ENCODE peak calls at places on chromosome 20, in eight cellular contexts. X, B, L, A, H, C, S and I are unnamed samples.
A peak's percentile ranks its signal among the peaks of the same experiment; 100 is the strongest.

GRCh38 chr20:40283689-40284088 is 405.3 kb downstream of the MAFB start:
- DNase-seq in X (no peak), B (no peak), L (no peak), A (no peak), H (no peak), C (no peak), S (no peak), I (no peak)

GRCh38 chr20:48340915-48341314 is 486.9 kb downstream of the PREX1 start:
- DNase-seq in X (no peak), B (no peak), L (no peak), A (no peak), H (no peak), C (no peak), S (no peak), I (no peak)

GRCh38 chr20:34549291-34549928 is 9.1 kb upstream of the MAP1LC3A start:
- DNase-seq in X (no peak), B (no peak), L (no peak), A (peak; percentile 60), H (no peak), C (no peak), S (no peak), I (no peak)

GRCh38 chr20:34493646-34494045 is 22.6 kb upstream of the DYNLRB1 start:
- DNase-seq in X (no peak), B (no peak), L (no peak), A (no peak), H (no peak), C (no peak), S (no peak), I (no peak)

GRCh38 chr20:43987018-43987417 is 72.4 kb downstream of the TOX2 start:
- DNase-seq in X (no peak), B (no peak), L (no peak), A (no peak), H (no peak), C (no peak), S (no peak), I (no peak)

GRCh38 chr20:17664025-17664638 is 17.9 kb downstream of the RRBP1 start:
- DNase-seq in X (no peak), B (no peak), L (no peak), A (no peak), H (no peak), C (no peak), S (no peak), I (peak; percentile 20)

GRCh38 chr20:326645-327031 is 1.3 kb downstream of the SOX12 start:
- DNase-seq in X (no peak), B (no peak), L (no peak), A (no peak), H (peak; percentile 41), C (peak; percentile 89), S (peak; percentile 65), I (no peak)

GRCh38 chr20:10715035-10715434 is 41.2 kb upstream of the JAG1 start:
- DNase-seq in X (no peak), B (no peak), L (no peak), A (peak; percentile 86), H (peak; percentile 67), C (no peak), S (no peak), I (no peak)

GRCh38 chr20:24735263-24735662 is 213.8 kb upstream of the CST7 start:
- DNase-seq in X (no peak), B (peak; percentile 1), L (no peak), A (no peak), H (no peak), C (no peak), S (no peak), I (no peak)

GRCh38 chr20:9617062-9617461 is 102.7 kb downstream of the LAMP5 start:
- DNase-seq in X (peak; percentile 54), B (peak; percentile 41), L (no peak), A (peak; percentile 67), H (peak; percentile 62), C (no peak), S (peak; percentile 56), I (peak; percentile 54)

GRCh38 chr20:35145141-35145564 is 2.0 kb downstream of the EDEM2 start:
- DNase-seq in X (no peak), B (no peak), L (no peak), A (peak; percentile 77), H (peak; percentile 86), C (no peak), S (no peak), I (no peak)

GRCh38 chr20:25057234-25058050 is 497 bp downstream of the ACSS1 start:
- DNase-seq in X (peak; percentile 69), B (no peak), L (peak; percentile 59), A (no peak), H (peak; percentile 51), C (peak; percentile 94), S (peak; percentile 88), I (peak; percentile 88)

GRCh38 chr20:50843331-50844276 is 48.7 kb downstream of the BCAS4 start:
- DNase-seq in X (no peak), B (no peak), L (no peak), A (no peak), H (no peak), C (no peak), S (no peak), I (no peak)

GRCh38 chr20:10541668-10542411 is 106.7 kb downstream of the SLX4IP start:
- DNase-seq in X (no peak), B (no peak), L (no peak), A (peak; percentile 69), H (peak; percentile 44), C (no peak), S (no peak), I (no peak)

GRCh38 chr20:53826597-53827291 is 233.1 kb upstream of the ZNF217 start:
- DNase-seq in X (no peak), B (no peak), L (no peak), A (no peak), H (no peak), C (no peak), S (no peak), I (no peak)

GRCh38 chr20:45254867-45255266 is 503 bp upstream of the SLPI start:
- DNase-seq in X (no peak), B (peak; percentile 55), L (no peak), A (peak; percentile 37), H (no peak), C (no peak), S (no peak), I (no peak)

GRCh38 chr20:62350629-62351422 is 16.3 kb downstream of the LAMA5 start:
- DNase-seq in X (no peak), B (no peak), L (no peak), A (no peak), H (no peak), C (peak; percentile 66), S (no peak), I (peak; percentile 58)

GRCh38 chr20:3889489-3890409 is 562 bp downstream of the PANK2 start:
- DNase-seq in X (peak; percentile 56), B (no peak), L (no peak), A (peak; percentile 33), H (peak; percentile 53), C (peak; percentile 89), S (peak; percentile 71), I (peak; percentile 58)

GRCh38 chr20:46261456-46262253 is 46.6 kb downstream of the CDH22 start:
- DNase-seq in X (no peak), B (no peak), L (no peak), A (no peak), H (no peak), C (no peak), S (no peak), I (no peak)

GRCh38 chr20:38882600-38882999 is 43.6 kb upstream of the FAM83D start:
- DNase-seq in X (no peak), B (no peak), L (no peak), A (no peak), H (no peak), C (no peak), S (no peak), I (no peak)
- H3K4me1 ChIP-seq in X (no peaks in the 10 kb centered on the region), B (peaks cover 5% of the 10 kb centered on the region), L (no peaks in the 10 kb centered on the region), A (peaks cover 12% of the 10 kb centered on the region), H (peaks cover 6% of the 10 kb centered on the region), C (peaks cover 7% of the 10 kb centered on the region), S (peaks cover 36% of the 10 kb centered on the region), I (peaks cover 10% of the 10 kb centered on the region)

GRCh38 chr20:63498950-63499332 is at the start of gene EEF1A2:
- DNase-seq in X (peak; percentile 68), B (no peak), L (no peak), A (no peak), H (no peak), C (peak; percentile 91), S (no peak), I (peak; percentile 81)
- TF ChIP-seq CTCF in X (peak; percentile 42), B (no peak), L (no peak), A (peak; percentile 20), H (peak; percentile 14), C (peak; percentile 22), S (no peak), I (peak; percentile 9)

DNA sequence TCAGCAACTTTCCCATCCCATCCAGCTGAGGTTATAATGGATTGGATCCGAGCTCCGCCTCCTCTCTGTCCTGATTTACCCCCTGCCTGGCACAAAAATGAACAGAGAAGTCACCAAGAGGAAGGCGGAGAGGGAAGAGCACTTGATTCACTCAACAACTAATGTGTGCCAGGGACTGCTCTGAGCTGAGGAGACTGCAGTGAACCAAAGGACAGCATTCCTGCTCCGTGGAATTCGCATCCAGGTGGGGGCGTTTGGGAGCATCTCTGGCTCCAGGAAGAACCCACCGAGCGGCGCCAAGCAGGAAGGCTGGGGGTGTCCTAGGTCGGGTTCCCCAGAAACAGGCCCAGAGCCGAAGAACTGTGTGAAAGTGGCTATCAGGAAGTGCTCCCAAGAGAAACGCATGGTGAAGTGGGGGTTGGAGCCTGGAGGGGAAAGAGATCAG is 95.8 kb upstream of the NAA20 start:
- DNase-seq in X (no peak), B (no peak), L (no peak), A (no peak), H (no peak), C (peak; percentile 44), S (no peak), I (no peak)
- TF ChIP-seq POLR2A in X (no peak), B (no peak), L (no peak), A (no peak), H (no peak), C (no peak), S (no peak), I (no peak)

GRCh38 chr20:59611286-59611685 is 6.9 kb downstream of the PHACTR3 start:
- DNase-seq in X (peak; percentile 21), B (no peak), L (no peak), A (no peak), H (no peak), C (peak; percentile 24), S (no peak), I (peak; percentile 55)

GRCh38 chr20:59616306-59616705 is 12.0 kb downstream of the PHACTR3 start:
- DNase-seq in X (no peak), B (no peak), L (no peak), A (no peak), H (no peak), C (no peak), S (no peak), I (no peak)

GRCh38 chr20:59618131-59618530 is 13.8 kb downstream of the PHACTR3 start:
- DNase-seq in X (no peak), B (no peak), L (no peak), A (no peak), H (no peak), C (peak; percentile 27), S (no peak), I (no peak)

GRCh38 chr20:59608871-59609270 is 4.5 kb downstream of the PHACTR3 start:
- DNase-seq in X (no peak), B (no peak), L (no peak), A (no peak), H (no peak), C (no peak), S (no peak), I (no peak)

DNA sequence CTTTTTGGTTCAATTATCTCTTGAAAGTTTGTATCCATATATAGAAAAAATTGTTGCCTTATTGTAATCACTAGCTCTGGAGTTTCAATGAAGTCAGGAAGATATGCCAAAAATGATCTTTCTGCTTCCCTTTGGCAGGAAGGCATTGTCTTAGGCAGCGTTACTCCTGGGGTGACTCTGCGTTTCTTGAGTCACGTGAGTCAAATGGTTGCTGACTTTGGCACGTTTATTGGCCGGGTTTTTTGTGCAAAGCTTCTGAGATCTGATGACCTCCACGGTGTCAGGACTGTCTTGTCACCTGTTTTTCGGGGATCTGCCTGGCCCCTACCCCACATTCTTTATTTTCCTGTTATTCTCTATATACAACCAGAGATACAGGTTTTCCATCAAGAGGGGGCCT is 10.4 kb downstream of the PHACTR3 start:
- DNase-seq in X (no peak), B (no peak), L (no peak), A (no peak), H (no peak), C (no peak), S (no peak), I (no peak)
- H3K4me1 ChIP-seq in X (no peaks in the 10 kb centered on the region), B (no peaks in the 10 kb centered on the region), L (no peaks in the 10 kb centered on the region), A (no peaks in the 10 kb centered on the region), H (no peaks in the 10 kb centered on the region), C (no peaks in the 10 kb centered on the region), S (no peaks in the 10 kb centered on the region), I (no peaks in the 10 kb centered on the region)